ENCODE peak calls at places on chromosome 6, in seven cellular contexts. One of them, this sample, is unnamed. For H3K4me1, the result is how much of the 10 kb centered on the place peaks cover.

GRCh38 chr6:146901940-146902816 is 302.0 kb upstream of the STXBP5 start:
- DNase-seq in psoas muscle: no peak
- DNase-seq in astrocyte: no peak
- DNase-seq in IMR-90: peak
- DNase-seq in endodermal cell: no peak
- DNase-seq in cardiac muscle cell: peak
- DNase-seq in breast epithelium: no peak
- DNase-seq in this sample: no peak

GRCh38 chr6:2244261-2245102 is 923 bp downstream of the GMDS start:
- DNase-seq in psoas muscle: no peak
- DNase-seq in astrocyte: no peak
- DNase-seq in IMR-90: no peak
- DNase-seq in endodermal cell: peak
- DNase-seq in cardiac muscle cell: peak
- DNase-seq in breast epithelium: peak
- DNase-seq in this sample: peak

GRCh38 chr6:134287863-134288537 is 29.9 kb downstream of the SGK1 start:
- DNase-seq in psoas muscle: no peak
- DNase-seq in astrocyte: no peak
- DNase-seq in IMR-90: peak
- DNase-seq in endodermal cell: no peak
- DNase-seq in cardiac muscle cell: peak
- DNase-seq in breast epithelium: no peak
- DNase-seq in this sample: no peak

GRCh38 chr6:53161481-53162009 is 12.9 kb upstream of the GCM1 start:
- DNase-seq in psoas muscle: no peak
- DNase-seq in astrocyte: peak
- DNase-seq in IMR-90: no peak
- DNase-seq in endodermal cell: no peak
- DNase-seq in cardiac muscle cell: no peak
- DNase-seq in breast epithelium: no peak
- DNase-seq in this sample: no peak

GRCh38 chr6:154509421-154510143 is 903 bp downstream of the CNKSR3 start:
- DNase-seq in psoas muscle: peak
- DNase-seq in astrocyte: peak
- DNase-seq in IMR-90: no peak
- DNase-seq in endodermal cell: peak
- DNase-seq in cardiac muscle cell: peak
- DNase-seq in breast epithelium: no peak
- DNase-seq in this sample: peak

GRCh38 chr6:63999613-64000012 is 364.0 kb downstream of the PHF3 start:
- DNase-seq in psoas muscle: no peak
- DNase-seq in astrocyte: no peak
- DNase-seq in IMR-90: no peak
- DNase-seq in endodermal cell: no peak
- DNase-seq in cardiac muscle cell: no peak
- DNase-seq in breast epithelium: no peak
- DNase-seq in this sample: no peak

GRCh38 chr6:127403636-127404035 is 55.6 kb downstream of the KIAA0408 start:
- DNase-seq in psoas muscle: no peak
- DNase-seq in astrocyte: no peak
- DNase-seq in IMR-90: no peak
- DNase-seq in endodermal cell: no peak
- DNase-seq in cardiac muscle cell: no peak
- DNase-seq in breast epithelium: no peak
- DNase-seq in this sample: no peak

GRCh38 chr6:114200896-114201295 is 141.9 kb downstream of the HS3ST5 start:
- DNase-seq in psoas muscle: no peak
- DNase-seq in astrocyte: no peak
- DNase-seq in IMR-90: no peak
- DNase-seq in endodermal cell: no peak
- DNase-seq in cardiac muscle cell: no peak
- DNase-seq in breast epithelium: no peak
- DNase-seq in this sample: no peak

GRCh38 chr6:127514396-127515227 is 4.5 kb downstream of the MTCL3 start:
- DNase-seq in psoas muscle: peak
- DNase-seq in astrocyte: peak
- DNase-seq in IMR-90: peak
- DNase-seq in endodermal cell: peak
- DNase-seq in cardiac muscle cell: peak
- DNase-seq in breast epithelium: no peak
- DNase-seq in this sample: no peak

GRCh38 chr6:19342616-19343015 is 494.6 kb upstream of the ID4 start:
- DNase-seq in psoas muscle: no peak
- DNase-seq in astrocyte: peak
- DNase-seq in IMR-90: no peak
- DNase-seq in endodermal cell: no peak
- DNase-seq in cardiac muscle cell: peak
- DNase-seq in breast epithelium: no peak
- DNase-seq in this sample: no peak

GRCh38 chr6:5084787-5085637 is at the start of gene PPP1R3G:
- DNase-seq in psoas muscle: peak
- DNase-seq in astrocyte: peak
- DNase-seq in IMR-90: peak
- DNase-seq in endodermal cell: peak
- DNase-seq in cardiac muscle cell: peak
- DNase-seq in breast epithelium: no peak
- DNase-seq in this sample: peak

GRCh38 chr6:128156315-128157111 is 255.7 kb upstream of the THEMIS start:
- DNase-seq in psoas muscle: no peak
- DNase-seq in astrocyte: no peak
- DNase-seq in IMR-90: no peak
- DNase-seq in endodermal cell: no peak
- DNase-seq in cardiac muscle cell: no peak
- DNase-seq in breast epithelium: no peak
- DNase-seq in this sample: no peak

GRCh38 chr6:63527658-63528514 is 44.4 kb upstream of the LOC128125822 start:
- DNase-seq in psoas muscle: peak
- DNase-seq in astrocyte: peak
- DNase-seq in IMR-90: peak
- DNase-seq in endodermal cell: no peak
- DNase-seq in cardiac muscle cell: peak
- DNase-seq in breast epithelium: peak
- DNase-seq in this sample: peak

GRCh38 chr6:157244175-157244574 is 79.1 kb downstream of the TMEM242 start:
- DNase-seq in psoas muscle: no peak
- DNase-seq in astrocyte: peak
- DNase-seq in IMR-90: peak
- DNase-seq in endodermal cell: no peak
- DNase-seq in cardiac muscle cell: peak
- DNase-seq in breast epithelium: no peak
- DNase-seq in this sample: no peak

GRCh38 chr6:159838020-159838744 is 38.1 kb downstream of the PNLDC1 start:
- DNase-seq in psoas muscle: no peak
- DNase-seq in astrocyte: no peak
- DNase-seq in IMR-90: no peak
- DNase-seq in endodermal cell: peak
- DNase-seq in cardiac muscle cell: no peak
- DNase-seq in breast epithelium: no peak
- DNase-seq in this sample: no peak

GRCh38 chr6:159836294-159837140 is 36.4 kb downstream of the PNLDC1 start:
- DNase-seq in psoas muscle: peak
- DNase-seq in astrocyte: peak
- DNase-seq in IMR-90: peak
- DNase-seq in endodermal cell: no peak
- DNase-seq in cardiac muscle cell: peak
- DNase-seq in breast epithelium: no peak
- DNase-seq in this sample: peak

GRCh38 chr6:159837141-159837490 is 37.0 kb downstream of the PNLDC1 start:
- DNase-seq in psoas muscle: no peak
- DNase-seq in astrocyte: no peak
- DNase-seq in IMR-90: no peak
- DNase-seq in endodermal cell: no peak
- DNase-seq in cardiac muscle cell: peak
- DNase-seq in breast epithelium: no peak
- DNase-seq in this sample: no peak

GRCh38 chr6:159833997-159834601 is 34.0 kb downstream of the PNLDC1 start:
- DNase-seq in psoas muscle: no peak
- DNase-seq in astrocyte: no peak
- DNase-seq in IMR-90: no peak
- DNase-seq in endodermal cell: no peak
- DNase-seq in cardiac muscle cell: no peak
- DNase-seq in breast epithelium: no peak
- DNase-seq in this sample: no peak

GRCh38 chr6:159837511-159837910 is 37.4 kb downstream of the PNLDC1 start:
- DNase-seq in psoas muscle: no peak
- DNase-seq in astrocyte: no peak
- DNase-seq in IMR-90: no peak
- DNase-seq in endodermal cell: no peak
- DNase-seq in cardiac muscle cell: no peak
- DNase-seq in breast epithelium: no peak
- DNase-seq in this sample: no peak
- H3K4me1 ChIP-seq in psoas muscle: under half
- H3K4me1 ChIP-seq in astrocyte: under half
- H3K4me1 ChIP-seq in IMR-90: under half
- H3K4me1 ChIP-seq in endodermal cell: under half
- H3K4me1 ChIP-seq in cardiac muscle cell: under half
- H3K4me1 ChIP-seq in breast epithelium: under half
- H3K4me1 ChIP-seq in this sample: under half

GRCh38 chr6:34684364-34684763 is 12.2 kb downstream of the ILRUN start:
- DNase-seq in psoas muscle: no peak
- DNase-seq in astrocyte: no peak
- DNase-seq in IMR-90: no peak
- DNase-seq in endodermal cell: no peak
- DNase-seq in cardiac muscle cell: no peak
- DNase-seq in breast epithelium: no peak
- DNase-seq in this sample: no peak

GRCh38 chr6:34684919-34685318 is 11.6 kb downstream of the ILRUN start:
- DNase-seq in psoas muscle: no peak
- DNase-seq in astrocyte: no peak
- DNase-seq in IMR-90: no peak
- DNase-seq in endodermal cell: no peak
- DNase-seq in cardiac muscle cell: no peak
- DNase-seq in breast epithelium: no peak
- DNase-seq in this sample: no peak

GRCh38 chr6:34689742-34690141 is 6.8 kb downstream of the ILRUN start:
- DNase-seq in psoas muscle: no peak
- DNase-seq in astrocyte: no peak
- DNase-seq in IMR-90: no peak
- DNase-seq in endodermal cell: no peak
- DNase-seq in cardiac muscle cell: no peak
- DNase-seq in breast epithelium: no peak
- DNase-seq in this sample: no peak

GRCh38 chr6:34692280-34692679 is 4.3 kb downstream of the ILRUN start:
- DNase-seq in psoas muscle: no peak
- DNase-seq in astrocyte: no peak
- DNase-seq in IMR-90: no peak
- DNase-seq in endodermal cell: no peak
- DNase-seq in cardiac muscle cell: no peak
- DNase-seq in breast epithelium: no peak
- DNase-seq in this sample: no peak

GRCh38 chr6:34688956-34689355 is 7.6 kb downstream of the ILRUN start:
- DNase-seq in psoas muscle: no peak
- DNase-seq in astrocyte: no peak
- DNase-seq in IMR-90: no peak
- DNase-seq in endodermal cell: no peak
- DNase-seq in cardiac muscle cell: no peak
- DNase-seq in breast epithelium: no peak
- DNase-seq in this sample: no peak
- H3K4me1 ChIP-seq in psoas muscle: half or more
- H3K4me1 ChIP-seq in astrocyte: under half
- H3K4me1 ChIP-seq in IMR-90: under half
- H3K4me1 ChIP-seq in endodermal cell: under half
- H3K4me1 ChIP-seq in cardiac muscle cell: under half
- H3K4me1 ChIP-seq in breast epithelium: under half
- H3K4me1 ChIP-seq in this sample: under half

GRCh38 chr6:25038300-25038699 is 102.5 kb upstream of the RIPOR2 start:
- DNase-seq in psoas muscle: no peak
- DNase-seq in astrocyte: no peak
- DNase-seq in IMR-90: no peak
- DNase-seq in endodermal cell: no peak
- DNase-seq in cardiac muscle cell: no peak
- DNase-seq in breast epithelium: no peak
- DNase-seq in this sample: no peak

GRCh38 chr6:25034477-25034876 is 98.7 kb upstream of the RIPOR2 start:
- DNase-seq in psoas muscle: no peak
- DNase-seq in astrocyte: no peak
- DNase-seq in IMR-90: no peak
- DNase-seq in endodermal cell: no peak
- DNase-seq in cardiac muscle cell: no peak
- DNase-seq in breast epithelium: no peak
- DNase-seq in this sample: no peak

GRCh38 chr6:25035451-25036435 is 100.0 kb upstream of the RIPOR2 start:
- DNase-seq in psoas muscle: no peak
- DNase-seq in astrocyte: peak
- DNase-seq in IMR-90: no peak
- DNase-seq in endodermal cell: peak
- DNase-seq in cardiac muscle cell: no peak
- DNase-seq in breast epithelium: no peak
- DNase-seq in this sample: no peak

GRCh38 chr6:25038992-25039391 is 103.2 kb upstream of the RIPOR2 start:
- DNase-seq in psoas muscle: no peak
- DNase-seq in astrocyte: no peak
- DNase-seq in IMR-90: no peak
- DNase-seq in endodermal cell: no peak
- DNase-seq in cardiac muscle cell: no peak
- DNase-seq in breast epithelium: no peak
- DNase-seq in this sample: no peak

GRCh38 chr6:25036461-25036860 is 100.7 kb upstream of the RIPOR2 start:
- DNase-seq in psoas muscle: no peak
- DNase-seq in astrocyte: no peak
- DNase-seq in IMR-90: no peak
- DNase-seq in endodermal cell: no peak
- DNase-seq in cardiac muscle cell: no peak
- DNase-seq in breast epithelium: no peak
- DNase-seq in this sample: no peak
- H3K4me1 ChIP-seq in psoas muscle: under half
- H3K4me1 ChIP-seq in astrocyte: under half
- H3K4me1 ChIP-seq in IMR-90: under half
- H3K4me1 ChIP-seq in endodermal cell: under half
- H3K4me1 ChIP-seq in cardiac muscle cell: under half
- H3K4me1 ChIP-seq in breast epithelium: under half
- H3K4me1 ChIP-seq in this sample: under half

DNA sequence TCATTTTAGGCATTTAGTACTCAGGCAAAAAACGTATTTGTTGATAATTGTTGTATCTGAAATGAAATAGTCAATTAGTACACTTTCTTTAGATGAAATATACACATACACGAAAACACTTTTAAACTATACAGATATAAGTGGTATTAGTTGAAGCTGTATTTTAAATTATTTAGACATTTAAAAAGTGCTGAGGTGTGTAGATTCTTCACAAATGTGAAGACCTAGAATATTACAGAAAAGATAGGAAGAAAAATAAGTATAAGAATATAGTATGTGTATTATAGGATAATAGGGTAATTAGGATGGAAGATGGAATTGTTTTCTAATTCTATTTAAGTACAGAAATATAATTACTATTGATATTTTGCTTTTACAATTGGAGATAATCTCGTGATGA is 4.6 kb downstream of the ZFAND3 start:
- DNase-seq in psoas muscle: no peak
- DNase-seq in astrocyte: no peak
- DNase-seq in IMR-90: no peak
- DNase-seq in endodermal cell: no peak
- DNase-seq in cardiac muscle cell: no peak
- DNase-seq in breast epithelium: no peak
- DNase-seq in this sample: no peak
- H3K4me1 ChIP-seq in psoas muscle: half or more
- H3K4me1 ChIP-seq in astrocyte: under half
- H3K4me1 ChIP-seq in IMR-90: under half
- H3K4me1 ChIP-seq in endodermal cell: under half
- H3K4me1 ChIP-seq in cardiac muscle cell: under half
- H3K4me1 ChIP-seq in breast epithelium: under half
- H3K4me1 ChIP-seq in this sample: half or more